ENCODE peak calls at places on chromosomes 12 and 14, in six cellular contexts. Y is central memory CD8-positive, alpha-beta T cell; R is occipital lobe; Q is AG04449; L is iPS-NIHi11; M is activated T-helper 9 cell treated with anti-CD3 and anti-CD28 coated beads, Interleukin-2, amount 50 U/mL, for 16 hours. P is an unnamed sample.

GRCh38 chr14:70652871-70653270 is 11.2 kb downstream of the TTC9 start:
- DNase-seq in Y (no peak), R (no peak), Q (no peak), L (no peak), M (no peak), P (no peak)

GRCh38 chr12:57093412-57094193 is 4.7 kb downstream of the NAB2 start:
- DNase-seq in Y (no peak), R (peak), Q (no peak), L (peak), M (peak), P (no peak)

GRCh38 chr12:13342971-13343370 is 146.4 kb downstream of the EMP1 start:
- DNase-seq in Y (no peak), R (no peak), Q (no peak), L (no peak), M (no peak), P (no peak)

GRCh38 chr14:74945261-74945851 is 10.0 kb downstream of the PGF start:
- DNase-seq in Y (no peak), R (no peak), Q (no peak), L (peak), M (no peak), P (no peak)

GRCh38 chr12:77013091-77013490 is 52.3 kb downstream of the E2F7 start:
- DNase-seq in Y (no peak), R (no peak), Q (no peak), L (no peak), M (no peak), P (no peak)

GRCh38 chr14:76227450-76228050 is 75.8 kb downstream of the GPATCH2L start:
- DNase-seq in Y (no peak), R (no peak), Q (peak), L (no peak), M (no peak), P (peak)

GRCh38 chr14:79686196-79686595 is 525.1 kb downstream of the DIO2 start:
- DNase-seq in Y (no peak), R (no peak), Q (no peak), L (no peak), M (no peak), P (no peak)

GRCh38 chr14:26595922-26596721 is 1.7 kb downstream of the NOVA1 start:
- DNase-seq in Y (no peak), R (no peak), Q (no peak), L (no peak), M (no peak), P (no peak)

GRCh38 chr14:103085106-103086091 is 1.4 kb downstream of the LBHD2 start:
- DNase-seq in Y (no peak), R (no peak), Q (no peak), L (peak), M (no peak), P (no peak)

GRCh38 chr12:22467190-22467589 is 77.2 kb downstream of the C2CD5 start:
- DNase-seq in Y (no peak), R (no peak), Q (no peak), L (no peak), M (no peak), P (no peak)

GRCh38 chr12:22672951-22673350 is 48.0 kb downstream of the ETNK1 start:
- DNase-seq in Y (no peak), R (no peak), Q (peak), L (no peak), M (no peak), P (no peak)

GRCh38 chr12:121968880-121969279 is 50.5 kb downstream of the CFAP251 start:
- DNase-seq in Y (no peak), R (no peak), Q (no peak), L (no peak), M (no peak), P (no peak)

GRCh38 chr12:32895688-32896437 is 714 bp downstream of the PKP2 start:
- DNase-seq in Y (no peak), R (no peak), Q (no peak), L (peak), M (no peak), P (no peak)

GRCh38 chr14:32080001-32080510 is 3.0 kb downstream of the ARHGAP5 start:
- DNase-seq in Y (no peak), R (no peak), Q (no peak), L (no peak), M (no peak), P (no peak)

GRCh38 chr12:64335886-64336466 is 54.6 kb downstream of the C12orf56 start:
- DNase-seq in Y (no peak), R (no peak), Q (no peak), L (no peak), M (no peak), P (no peak)

GRCh38 chr12:21771311-21771710 is 3.2 kb downstream of the KCNJ8 start:
- DNase-seq in Y (no peak), R (no peak), Q (no peak), L (no peak), M (no peak), P (no peak)

GRCh38 chr12:120532701-120533238 is 1.4 kb upstream of the RNF10 start:
- DNase-seq in Y (no peak), R (no peak), Q (no peak), L (no peak), M (no peak), P (no peak)

GRCh38 chr12:128920468-128920867 is 67.2 kb downstream of the GLT1D1 start:
- DNase-seq in Y (no peak), R (peak), Q (no peak), L (no peak), M (no peak), P (no peak)

GRCh38 chr12:124336742-124337520 is 42.0 kb downstream of the RFLNA start:
- DNase-seq in Y (no peak), R (no peak), Q (no peak), L (no peak), M (no peak), P (no peak)

GRCh38 chr14:21382095-21382494 is 1.7 kb downstream of the SUPT16H start:
- DNase-seq in Y (no peak), R (no peak), Q (no peak), L (no peak), M (no peak), P (no peak)

GRCh38 chr14:91899213-91899612 is 31.9 kb upstream of the TC2N start:
- DNase-seq in Y (no peak), R (no peak), Q (no peak), L (peak), M (no peak), P (no peak)

GRCh38 chr12:43352001-43352400 is 200.0 kb downstream of the ADAMTS20 start:
- DNase-seq in Y (no peak), R (no peak), Q (no peak), L (no peak), M (no peak), P (no peak)

GRCh38 chr12:104669851-104670337 is 213.1 kb downstream of the CHST11 start:
- DNase-seq in Y (no peak), R (no peak), Q (no peak), L (no peak), M (no peak), P (peak)

GRCh38 chr14:92495041-92495440 is 18.5 kb upstream of the RIN3 start:
- DNase-seq in Y (no peak), R (no peak), Q (peak), L (no peak), M (no peak), P (no peak)

GRCh38 chr12:3752741-3753486 is at the start of gene CRACR2A:
- DNase-seq in Y (peak), R (no peak), Q (no peak), L (peak), M (peak), P (peak)

GRCh38 chr14:51573607-51574006 is 78.1 kb upstream of the FRMD6 start:
- DNase-seq in Y (no peak), R (no peak), Q (no peak), L (no peak), M (no peak), P (no peak)

GRCh38 chr12:101783150-101783549 is 43.9 kb upstream of the SYCP3 start:
- DNase-seq in Y (no peak), R (no peak), Q (no peak), L (no peak), M (no peak), P (no peak)

GRCh38 chr12:9813821-9814798 is 13.2 kb upstream of the KLRF1 start:
- DNase-seq in Y (peak), R (peak), Q (no peak), L (peak), M (peak), P (peak)

GRCh38 chr12:96240656-96241055 is 46.5 kb downstream of the ELK3 start:
- DNase-seq in Y (no peak), R (no peak), Q (no peak), L (no peak), M (no peak), P (no peak)

GRCh38 chr12:32988982-32989381 is 92.4 kb upstream of the PKP2 start:
- DNase-seq in Y (no peak), R (no peak), Q (no peak), L (peak), M (no peak), P (no peak)

GRCh38 chr12:13175499-13175898 is 21.0 kb upstream of the EMP1 start:
- DNase-seq in Y (no peak), R (no peak), Q (no peak), L (peak), M (no peak), P (no peak)

GRCh38 chr12:111430418-111431353 is 25.0 kb downstream of the SH2B3 start:
- DNase-seq in Y (no peak), R (no peak), Q (no peak), L (no peak), M (peak), P (no peak)

GRCh38 chr12:18340796-18341195 is 79.5 kb downstream of the PIK3C2G start:
- DNase-seq in Y (no peak), R (no peak), Q (no peak), L (no peak), M (no peak), P (no peak)

GRCh38 chr14:20652996-20653975 is 11.8 kb upstream of the OR6S1 start:
- DNase-seq in Y (no peak), R (no peak), Q (no peak), L (peak), M (no peak), P (no peak)

GRCh38 chr12:79098530-79098929 is 234.0 kb downstream of the SYT1 start:
- DNase-seq in Y (no peak), R (no peak), Q (no peak), L (no peak), M (no peak), P (no peak)

P was measured in NK-92 treated with Interleukin-12 subunit alpha and Interleukin-12 subunit beta, amount 100 ng/mL, for 24 hours.